ENCODE peak calls at places on chromosomes 4 and X, in five cellular contexts. One of them, this sample, is unnamed.
A peak's percentile ranks its signal among the peaks of the same experiment; 100 is the strongest.

GRCh38 chr4:99324978-99325377 is 3.8 kb upstream of the ADH1B start:
- DNase-seq in astrocyte of the spinal cord: peak; percentile 59
- DNase-seq in astrocyte: peak; percentile 2
- DNase-seq in mammary epithelial cell: no peak
- DNase-seq in right lobe of liver: peak; percentile 67
- DNase-seq in this sample: no peak

GRCh38 chr4:107629318-107629717 is 90.7 kb downstream of the PAPSS1 start:
- DNase-seq in astrocyte of the spinal cord: no peak
- DNase-seq in astrocyte: no peak
- DNase-seq in mammary epithelial cell: no peak
- DNase-seq in right lobe of liver: no peak
- DNase-seq in this sample: no peak

GRCh38 chr4:108192056-108192455 is 23.3 kb upstream of the LEF1 start:
- DNase-seq in astrocyte of the spinal cord: no peak
- DNase-seq in astrocyte: no peak
- DNase-seq in mammary epithelial cell: no peak
- DNase-seq in right lobe of liver: no peak
- DNase-seq in this sample: no peak

GRCh38 chrX:153455571-153455970 is 9.7 kb upstream of the TREX2 start:
- DNase-seq in astrocyte of the spinal cord: no peak
- DNase-seq in astrocyte: no peak
- DNase-seq in mammary epithelial cell: no peak
- DNase-seq in right lobe of liver: peak; percentile 43
- DNase-seq in this sample: no peak

GRCh38 chr4:137310593-137311490 is 221.5 kb downstream of the PCDH18 start:
- DNase-seq in astrocyte of the spinal cord: peak; percentile 94
- DNase-seq in astrocyte: peak; percentile 88
- DNase-seq in mammary epithelial cell: peak; percentile 50
- DNase-seq in right lobe of liver: no peak
- DNase-seq in this sample: no peak

GRCh38 chr4:72358483-72358882 is 210.5 kb downstream of the ADAMTS3 start:
- DNase-seq in astrocyte of the spinal cord: no peak
- DNase-seq in astrocyte: no peak
- DNase-seq in mammary epithelial cell: no peak
- DNase-seq in right lobe of liver: no peak
- DNase-seq in this sample: no peak

GRCh38 chr4:167989815-167990214 is 102.5 kb upstream of the ANXA10 start:
- DNase-seq in astrocyte of the spinal cord: no peak
- DNase-seq in astrocyte: no peak
- DNase-seq in mammary epithelial cell: no peak
- DNase-seq in right lobe of liver: no peak
- DNase-seq in this sample: no peak

GRCh38 chr4:177574446-177574845 is 132.2 kb upstream of the AGA start:
- DNase-seq in astrocyte of the spinal cord: peak; percentile 22
- DNase-seq in astrocyte: peak; percentile 80
- DNase-seq in mammary epithelial cell: no peak
- DNase-seq in right lobe of liver: no peak
- DNase-seq in this sample: no peak

GRCh38 chrX:14497184-14497666 is 32.1 kb upstream of the GLRA2 start:
- DNase-seq in astrocyte of the spinal cord: peak; percentile 12
- DNase-seq in astrocyte: no peak
- DNase-seq in mammary epithelial cell: no peak
- DNase-seq in right lobe of liver: no peak
- DNase-seq in this sample: no peak

GRCh38 chr4:174405923-174406322 is 116.4 kb downstream of the HPGD start:
- DNase-seq in astrocyte of the spinal cord: no peak
- DNase-seq in astrocyte: no peak
- DNase-seq in mammary epithelial cell: no peak
- DNase-seq in right lobe of liver: no peak
- DNase-seq in this sample: no peak

GRCh38 chrX:47590984-47591383 is 8.7 kb downstream of the TIMP1 start:
- DNase-seq in astrocyte of the spinal cord: no peak
- DNase-seq in astrocyte: no peak
- DNase-seq in mammary epithelial cell: no peak
- DNase-seq in right lobe of liver: no peak
- DNase-seq in this sample: no peak

GRCh38 chrX:97605271-97605670 is 721.6 kb downstream of the RPA4 start:
- DNase-seq in astrocyte of the spinal cord: no peak
- DNase-seq in astrocyte: no peak
- DNase-seq in mammary epithelial cell: no peak
- DNase-seq in right lobe of liver: no peak
- DNase-seq in this sample: no peak

GRCh38 chr4:100581337-100581736 is 63.5 kb upstream of the EMCN start:
- DNase-seq in astrocyte of the spinal cord: no peak
- DNase-seq in astrocyte: no peak
- DNase-seq in mammary epithelial cell: peak; percentile 88
- DNase-seq in right lobe of liver: no peak
- DNase-seq in this sample: no peak

GRCh38 chr4:68240618-68241017 is 4.9 kb downstream of the TMPRSS11B start:
- DNase-seq in astrocyte of the spinal cord: no peak
- DNase-seq in astrocyte: no peak
- DNase-seq in mammary epithelial cell: no peak
- DNase-seq in right lobe of liver: no peak
- DNase-seq in this sample: no peak

GRCh38 chrX:136656596-136656995 is 8.6 kb downstream of the CD40LG start:
- DNase-seq in astrocyte of the spinal cord: no peak
- DNase-seq in astrocyte: no peak
- DNase-seq in mammary epithelial cell: no peak
- DNase-seq in right lobe of liver: no peak
- DNase-seq in this sample: no peak
- H3K4me3 ChIP-seq in astrocyte of the spinal cord: no peak overlapping the region
- H3K4me3 ChIP-seq in astrocyte: no peak overlapping the region
- H3K4me3 ChIP-seq in mammary epithelial cell: no peak overlapping the region
- H3K4me3 ChIP-seq in right lobe of liver: no peak overlapping the region
- H3K4me3 ChIP-seq in this sample: no peak overlapping the region

GRCh38 chrX:120560405-120560841 is 339 bp downstream of the CUL4B start:
- DNase-seq in astrocyte of the spinal cord: no peak
- DNase-seq in astrocyte: peak; percentile 22
- DNase-seq in mammary epithelial cell: peak; percentile 35
- DNase-seq in right lobe of liver: no peak
- DNase-seq in this sample: peak; percentile 74

GRCh38 chrX:120561634-120562568 is 1.1 kb upstream of the CUL4B start:
- DNase-seq in astrocyte of the spinal cord: no peak
- DNase-seq in astrocyte: no peak
- DNase-seq in mammary epithelial cell: no peak
- DNase-seq in right lobe of liver: no peak
- DNase-seq in this sample: no peak

GRCh38 chrX:120564925-120565324 is 4.2 kb upstream of the CUL4B start:
- DNase-seq in astrocyte of the spinal cord: no peak
- DNase-seq in astrocyte: no peak
- DNase-seq in mammary epithelial cell: no peak
- DNase-seq in right lobe of liver: no peak
- DNase-seq in this sample: no peak

GRCh38 chrX:120560842-120561633 is at the start of gene CUL4B:
- DNase-seq in astrocyte of the spinal cord: peak; percentile 98
- DNase-seq in astrocyte: peak; percentile 91
- DNase-seq in mammary epithelial cell: peak; percentile 89
- DNase-seq in right lobe of liver: peak; percentile 95
- DNase-seq in this sample: peak; percentile 95

DNA sequence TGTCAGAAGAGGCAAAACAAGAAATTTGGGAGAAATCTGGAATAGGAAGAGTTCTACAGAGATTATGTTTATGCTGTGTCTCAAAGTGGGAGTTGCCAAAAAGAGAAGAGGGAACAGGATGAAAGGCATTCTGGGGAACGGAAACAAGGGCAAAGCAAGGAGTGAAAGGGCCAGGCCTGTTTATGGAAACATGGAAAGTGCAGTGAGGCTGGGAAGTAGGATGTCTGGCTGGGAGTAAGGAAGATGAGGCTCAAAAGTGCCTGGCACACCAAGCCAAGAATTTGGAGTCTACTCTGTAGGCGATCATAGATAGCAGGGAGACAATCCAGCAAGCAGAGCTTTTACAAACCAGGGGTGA is 1.8 kb upstream of the CUL4B start:
- DNase-seq in astrocyte of the spinal cord: no peak
- DNase-seq in astrocyte: no peak
- DNase-seq in mammary epithelial cell: no peak
- DNase-seq in right lobe of liver: no peak
- DNase-seq in this sample: no peak
- H3K4me3 ChIP-seq in astrocyte of the spinal cord: no peak overlapping the region
- H3K4me3 ChIP-seq in astrocyte: no peak overlapping the region
- H3K4me3 ChIP-seq in mammary epithelial cell: no peak overlapping the region
- H3K4me3 ChIP-seq in right lobe of liver: no peak overlapping the region
- H3K4me3 ChIP-seq in this sample: peak overlapping the region; percentile 81

GRCh38 chrX:125131146-125131545 is 188.5 kb upstream of the TEX13C start:
- DNase-seq in astrocyte of the spinal cord: no peak
- DNase-seq in astrocyte: no peak
- DNase-seq in mammary epithelial cell: peak; percentile 0
- DNase-seq in right lobe of liver: no peak
- DNase-seq in this sample: no peak

GRCh38 chrX:125137521-125137920 is 182.2 kb upstream of the TEX13C start:
- DNase-seq in astrocyte of the spinal cord: no peak
- DNase-seq in astrocyte: no peak
- DNase-seq in mammary epithelial cell: no peak
- DNase-seq in right lobe of liver: no peak
- DNase-seq in this sample: no peak

DNA sequence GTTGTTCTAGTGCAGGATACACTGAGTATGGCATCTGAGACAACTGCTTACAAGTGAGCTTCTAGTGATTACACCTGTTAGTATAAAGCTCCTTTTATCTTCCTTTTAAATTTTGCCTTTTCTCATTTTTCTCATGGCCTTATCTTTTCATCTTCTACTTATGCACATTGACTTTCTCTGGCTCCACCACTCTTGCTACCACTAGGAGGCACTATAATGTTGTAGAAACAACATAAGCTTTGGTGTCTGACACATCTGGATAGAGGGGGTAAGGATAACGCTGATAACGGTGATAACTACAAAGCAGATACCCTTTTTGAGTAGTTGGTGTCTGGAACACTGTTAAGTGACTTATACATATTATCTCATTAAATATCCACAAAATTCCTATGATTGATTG is 187.4 kb upstream of the TEX13C start:
- DNase-seq in astrocyte of the spinal cord: no peak
- DNase-seq in astrocyte: no peak
- DNase-seq in mammary epithelial cell: peak; percentile 1
- DNase-seq in right lobe of liver: no peak
- DNase-seq in this sample: no peak
- H3K4me3 ChIP-seq in astrocyte of the spinal cord: no peak overlapping the region
- H3K4me3 ChIP-seq in astrocyte: no peak overlapping the region
- H3K4me3 ChIP-seq in mammary epithelial cell: no peak overlapping the region
- H3K4me3 ChIP-seq in right lobe of liver: no peak overlapping the region
- H3K4me3 ChIP-seq in this sample: no peak overlapping the region

DNA sequence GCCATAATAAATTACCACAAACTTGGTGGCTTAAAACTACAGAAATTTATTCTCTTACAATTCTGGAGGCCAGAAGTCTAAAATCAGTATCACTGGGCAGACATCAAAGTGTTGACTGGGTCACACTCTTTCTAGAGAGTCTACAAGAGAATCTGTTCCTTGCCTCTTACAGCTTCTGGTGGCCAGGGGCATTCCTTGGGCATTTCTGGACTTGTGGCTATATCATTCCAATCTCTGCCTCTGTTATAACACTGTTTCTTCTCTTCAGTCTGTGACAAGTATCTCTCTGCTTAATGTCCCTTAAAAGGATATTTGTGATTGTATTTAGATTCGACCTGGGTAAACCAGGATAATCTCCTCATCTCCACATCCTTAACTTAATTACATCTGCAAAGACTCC is 207.3 kb upstream of the DCAF8L1 start:
- DNase-seq in astrocyte of the spinal cord: no peak
- DNase-seq in astrocyte: peak; percentile 31
- DNase-seq in mammary epithelial cell: peak; percentile 50
- DNase-seq in right lobe of liver: no peak
- DNase-seq in this sample: no peak
- H3K4me3 ChIP-seq in astrocyte of the spinal cord: no peak overlapping the region
- H3K4me3 ChIP-seq in astrocyte: no peak overlapping the region
- H3K4me3 ChIP-seq in mammary epithelial cell: no peak overlapping the region
- H3K4me3 ChIP-seq in right lobe of liver: no peak overlapping the region
- H3K4me3 ChIP-seq in this sample: no peak overlapping the region

DNA sequence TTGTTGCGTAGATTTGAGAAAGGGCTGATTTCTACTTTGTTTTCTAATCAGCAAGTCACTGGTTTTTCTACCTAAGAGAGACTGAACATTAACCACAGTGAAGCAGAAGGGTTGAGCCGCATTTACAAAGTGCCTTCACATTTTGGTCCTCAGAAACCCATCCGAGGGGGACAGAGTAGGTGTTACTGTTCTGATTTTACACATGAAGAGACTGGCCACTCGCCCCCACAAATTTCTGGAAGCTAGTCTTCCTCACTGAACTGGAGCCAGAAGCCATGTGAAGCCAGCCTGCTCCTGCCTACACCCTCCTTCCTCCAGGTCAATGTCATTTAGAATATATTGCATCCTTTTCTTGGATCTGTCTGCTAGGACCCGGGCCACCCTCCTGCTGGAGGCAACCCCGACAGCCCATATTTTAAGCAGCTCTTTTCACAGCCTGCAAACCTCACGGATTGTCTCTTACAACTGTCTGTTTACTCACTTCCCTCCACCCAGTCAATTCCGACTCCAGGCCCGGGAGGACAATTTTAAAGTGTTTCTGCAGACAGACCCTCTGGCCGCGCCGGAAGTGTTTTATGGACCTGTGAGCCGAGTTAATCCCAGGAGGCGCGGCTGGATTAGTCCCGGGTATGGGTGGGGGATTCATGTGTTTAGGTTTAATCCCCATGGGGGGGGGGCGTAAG is 73.2 kb upstream of the BCOR start:
- DNase-seq in astrocyte of the spinal cord: no peak
- DNase-seq in astrocyte: no peak
- DNase-seq in mammary epithelial cell: no peak
- DNase-seq in right lobe of liver: no peak
- DNase-seq in this sample: peak; percentile 65
- H3K4me3 ChIP-seq in astrocyte of the spinal cord: no peak overlapping the region
- H3K4me3 ChIP-seq in astrocyte: peak overlapping the region; percentile 39
- H3K4me3 ChIP-seq in mammary epithelial cell: no peak overlapping the region
- H3K4me3 ChIP-seq in right lobe of liver: no peak overlapping the region
- H3K4me3 ChIP-seq in this sample: peak overlapping the region; percentile 73

DNA sequence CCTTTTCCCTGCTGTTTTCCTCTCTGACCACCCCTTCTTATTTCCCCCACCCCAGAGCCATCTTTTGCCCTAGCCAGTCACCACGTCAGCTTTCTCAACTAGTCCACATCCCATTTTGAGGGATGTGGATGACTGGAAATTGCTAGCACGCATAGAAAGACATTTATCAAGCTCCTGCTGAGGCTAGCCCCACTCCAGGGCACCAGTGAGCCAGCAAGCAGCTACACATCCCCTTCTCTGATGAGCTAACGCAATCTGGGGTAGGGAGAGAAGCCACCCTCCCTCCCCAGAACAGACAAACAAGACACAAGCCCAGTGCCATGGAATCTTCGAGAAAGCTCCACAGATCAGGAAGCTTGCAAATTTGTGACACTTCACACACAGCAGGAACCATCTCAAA is 1.2 kb downstream of the GABRE start:
- DNase-seq in astrocyte of the spinal cord: no peak
- DNase-seq in astrocyte: no peak
- DNase-seq in mammary epithelial cell: no peak
- DNase-seq in right lobe of liver: no peak
- DNase-seq in this sample: peak; percentile 31
- H3K4me3 ChIP-seq in astrocyte of the spinal cord: peak overlapping the region; percentile 59
- H3K4me3 ChIP-seq in astrocyte: peak overlapping the region; percentile 69
- H3K4me3 ChIP-seq in mammary epithelial cell: peak overlapping the region; percentile 50
- H3K4me3 ChIP-seq in right lobe of liver: no peak overlapping the region
- H3K4me3 ChIP-seq in this sample: peak overlapping the region; percentile 74

This sample was measured in coronary artery.